ENCODE peak calls at places on chromosomes 2 and 18, in four cellular contexts. Y is cardiac muscle cell, F is PC-3, J is neural crest cell. N is an unnamed sample.
A peak's percentile ranks its signal among the peaks of the same experiment; 100 is the strongest.

GRCh38 chr18:76951600-76952247 is 129.4 kb downstream of the ZNF236 start:
- DNase-seq in J (no peak), F (no peak), Y (no peak), N (no peak)

GRCh38 chr2:69962986-69963730 is 1.7 kb upstream of the ASPRV1 start:
- DNase-seq in F (no peak), Y (no peak), J (no peak), N (no peak)

GRCh38 chr18:76524900-76525698 is 30.1 kb upstream of the ZNF516 start:
- DNase-seq in J (peak; percentile 34), Y (peak; percentile 82), F (no peak), N (peak; percentile 10)

GRCh38 chr2:234949762-234950434 is 1.9 kb upstream of the SH3BP4 start:
- DNase-seq in Y (peak; percentile 86), J (no peak), F (peak; percentile 66), N (peak; percentile 84)

GRCh38 chr18:13889661-13890060 is 25.7 kb downstream of the MC2R start:
- DNase-seq in F (peak; percentile 56), Y (no peak), J (no peak), N (peak; percentile 75)

GRCh38 chr18:62749389-62749788 is 34.0 kb downstream of the PHLPP1 start:
- DNase-seq in Y (no peak), J (no peak), F (no peak), N (no peak)

GRCh38 chr2:238706673-238707072 is 141.2 kb upstream of the TWIST2 start:
- DNase-seq in Y (no peak), F (peak; percentile 28), J (no peak), N (no peak)

GRCh38 chr2:54206596-54206995 is 49.4 kb downstream of the TSPYL6 start:
- DNase-seq in J (no peak), Y (peak; percentile 76), F (peak; percentile 68), N (peak; percentile 55)

GRCh38 chr2:65085148-65085547 is 28.9 kb downstream of the CEP68 start:
- DNase-seq in Y (no peak), J (no peak), F (no peak), N (no peak)

GRCh38 chr2:198465970-198466369 is 661.6 kb downstream of the PLCL1 start:
- DNase-seq in F (no peak), Y (no peak), J (no peak), N (no peak)

GRCh38 chr2:198476007-198476406 is 671.6 kb downstream of the PLCL1 start:
- DNase-seq in Y (no peak), J (no peak), F (no peak), N (no peak)

DNA sequence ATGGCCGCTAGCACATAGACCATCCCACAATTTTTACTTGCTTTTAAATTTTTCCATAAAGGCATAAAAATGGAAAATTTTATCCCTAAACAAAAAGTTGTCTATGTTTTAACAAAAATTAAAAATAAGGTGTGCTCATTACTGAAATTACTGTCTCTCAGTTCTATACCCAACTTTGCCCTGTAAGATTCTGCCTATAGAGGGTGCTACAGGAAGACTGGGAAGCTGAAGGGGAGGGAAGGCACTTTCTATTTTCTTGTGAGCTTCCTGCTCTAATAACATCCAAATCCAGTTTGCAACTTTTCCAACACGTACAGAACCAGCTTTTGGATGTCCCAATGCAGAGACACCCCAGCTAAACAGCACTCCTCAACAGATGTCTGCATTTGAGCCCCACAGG is 666.9 kb downstream of the PLCL1 start:
- DNase-seq in F (no peak), Y (no peak), J (no peak), N (peak; percentile 9)
- TF ChIP-seq CTCF in F (peak; percentile 24), Y (no peak), J (peak; percentile 45), N (no peak)

GRCh38 chr2:142180820-142181533 is 50.2 kb upstream of the LRP1B start:
- DNase-seq in J (peak; percentile 21), F (peak; percentile 24), Y (peak; percentile 76), N (peak; percentile 54)
- TF ChIP-seq CTCF in J (peak; percentile 54), F (peak; percentile 66), Y (peak; percentile 90), N (peak; percentile 29)

GRCh38 chr2:10079931-10080535 is at the start of gene CYS1:
- DNase-seq in J (peak; percentile 26), F (no peak), Y (peak; percentile 15), N (no peak)
- TF ChIP-seq CTCF in J (peak; percentile 15), F (no peak), Y (no peak), N (no peak)

DNA sequence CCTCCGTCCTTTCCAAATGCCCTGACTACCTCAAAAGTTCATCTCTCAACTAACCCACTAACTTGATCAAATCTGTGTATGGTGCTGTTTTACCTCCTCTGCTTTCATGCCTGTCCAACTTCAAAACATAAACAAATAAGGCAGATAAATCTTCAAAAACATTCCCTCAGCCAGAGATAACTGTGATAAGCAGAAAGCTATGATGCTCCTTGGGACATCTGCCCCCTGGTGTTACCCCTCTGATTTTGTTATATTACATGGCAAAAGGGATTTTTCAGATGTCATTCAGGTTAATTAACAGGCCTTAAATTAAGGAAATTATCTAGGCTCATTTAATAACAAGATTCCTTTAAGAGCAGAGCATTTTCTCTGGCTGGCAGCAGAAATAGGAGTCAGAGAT is 810.8 kb upstream of the CHAC2 start:
- DNase-seq in F (no peak), J (no peak), Y (no peak), N (no peak)
- TF ChIP-seq CTCF in F (peak; percentile 56), J (peak; percentile 33), Y (no peak), N (peak; percentile 34)

GRCh38 chr18:5937086-5937485 is 41.8 kb upstream of the TMEM200C start:
- DNase-seq in Y (no peak), J (no peak), F (no peak), N (no peak)
- TF ChIP-seq CTCF in Y (no peak), J (no peak), F (no peak), N (no peak)